ENCODE peak calls at places on chromosomes 2 and 18, in eight cellular contexts. W is NCI-H1105, G is NCI-H774, X is cardiac muscle cell, A is lung microvascular endothelial cell, K is Caki2, D is brain microvascular endothelial cell, E is Daoy. O is an unnamed sample.

GRCh38 chr2:67854103-67854502 is 208.7 kb downstream of the C1D start:
- DNase-seq in X (no peak), K (peak), G (no peak), W (peak), E (no peak), A (no peak), D (no peak), O (no peak)

GRCh38 chr2:96816836-96817702 is 1.0 kb downstream of the CNNM3 start:
- DNase-seq in G (no peak), X (no peak), K (peak), D (peak), W (no peak), E (peak), A (peak), O (peak)

GRCh38 chr2:169354244-169354643 is 8.1 kb downstream of the LRP2 start:
- DNase-seq in W (no peak), K (no peak), A (no peak), G (no peak), X (no peak), E (no peak), D (no peak), O (no peak)

GRCh38 chr18:60936101-60936500 is 397.1 kb upstream of the CDH20 start:
- DNase-seq in A (peak), G (no peak), K (no peak), D (no peak), X (no peak), W (no peak), E (no peak), O (no peak)

GRCh38 chr2:133843091-133843490 is 274.8 kb upstream of the NCKAP5 start:
- DNase-seq in X (no peak), D (no peak), K (no peak), G (no peak), W (no peak), A (no peak), E (no peak), O (no peak)

GRCh38 chr2:168976034-168976654 is 55.0 kb downstream of the ABCB11 start:
- DNase-seq in X (no peak), A (no peak), E (no peak), D (no peak), W (no peak), K (no peak), G (no peak), O (no peak)

GRCh38 chr2:218881744-218882462 is 1.3 kb downstream of the WNT10A start:
- DNase-seq in G (no peak), X (no peak), E (no peak), W (no peak), A (no peak), K (no peak), D (no peak), O (no peak)

GRCh38 chr2:239328306-239329191 is 72.3 kb downstream of the HDAC4 start:
- DNase-seq in X (peak), D (peak), A (peak), G (no peak), K (no peak), E (no peak), W (no peak), O (peak)

GRCh38 chr18:58567453-58568196 is 61.3 kb downstream of the ALPK2 start:
- DNase-seq in K (peak), A (peak), X (no peak), W (no peak), G (no peak), E (peak), D (peak), O (peak)

GRCh38 chr2:222656544-222657446 is 903 bp upstream of the FARSB start:
- DNase-seq in A (no peak), X (no peak), G (no peak), D (no peak), E (no peak), W (no peak), K (peak), O (peak)

GRCh38 chr2:140061240-140061639 is 1281.0 kb upstream of the NXPH2 start:
- DNase-seq in A (no peak), E (no peak), G (no peak), K (no peak), D (no peak), W (no peak), X (no peak), O (no peak)

GRCh38 chr18:59067873-59068272 is 71.8 kb upstream of the SEC11C start:
- DNase-seq in W (peak), E (no peak), G (no peak), D (peak), K (no peak), X (peak), A (peak), O (no peak)

GRCh38 chr2:134594399-134594798 is 124.4 kb downstream of the TMEM163 start:
- DNase-seq in K (no peak), E (no peak), D (no peak), W (no peak), X (no peak), G (no peak), A (no peak), O (no peak)

GRCh38 chr2:128464456-128464855 is 145.8 kb upstream of the HS6ST1 start:
- DNase-seq in K (no peak), X (no peak), D (no peak), G (no peak), A (no peak), W (no peak), E (no peak), O (no peak)

GRCh38 chr2:128291161-128291843 is 27.4 kb downstream of the HS6ST1 start:
- DNase-seq in D (no peak), A (no peak), K (no peak), G (no peak), X (no peak), E (no peak), W (no peak), O (no peak)

GRCh38 chr2:46298522-46299351 is 1.5 kb downstream of the EPAS1 start:
- DNase-seq in W (no peak), K (no peak), X (peak), D (no peak), A (peak), E (peak), G (no peak), O (peak)

GRCh38 chr2:105072039-105072438 is 34.2 kb downstream of the MRPS9 start:
- DNase-seq in X (no peak), K (no peak), A (no peak), D (no peak), G (no peak), W (no peak), E (no peak), O (no peak)

GRCh38 chr2:212517693-212518092 is 20.9 kb downstream of the ERBB4 start:
- DNase-seq in A (no peak), K (no peak), G (no peak), E (no peak), D (no peak), X (no peak), W (no peak), O (no peak)

GRCh38 chr2:135159191-135159590 is 107.1 kb downstream of the RAB3GAP1 start:
- DNase-seq in G (no peak), X (no peak), D (no peak), A (no peak), W (no peak), K (no peak), E (no peak), O (no peak)

GRCh38 chr2:85601771-85602475 is 575 bp downstream of the TMEM150A start:
- DNase-seq in G (no peak), E (peak), D (no peak), K (no peak), A (peak), X (no peak), W (no peak), O (peak)

GRCh38 chr2:23619941-23620340 is 235.0 kb downstream of the KLHL29 start:
- DNase-seq in X (no peak), D (no peak), A (no peak), W (no peak), K (no peak), G (no peak), E (no peak), O (no peak)